ENCODE peak calls at places on chromosomes 1 and 21, in ten cellular contexts. G is endothelial cell of umbilical vein; H is bronchial epithelial cell; J is posterior vena cava; Z is heart right ventricle; L is ACHN; D is WTC11; C is activated CD4-positive, alpha-beta T cell treated with anti-CD3 and anti-CD28 coated beads, Interleukin-2, amount 50 U/mL, for 1 hour; F is OCI-LY7; O is central memory CD8-positive, alpha-beta T cell. S is an unnamed sample.

GRCh38 chr1:56527548-56528302 is 51.6 kb downstream of the PLPP3 start:
- DNase-seq in L (no peak), O (no peak), G (peak), D (no peak), H (no peak), J (no peak), C (no peak), F (no peak), Z (no peak), S (no peak)

GRCh38 chr1:14724234-14724633 is 125.7 kb downstream of the KAZN start:
- DNase-seq in G (no peak), F (no peak), L (no peak), Z (no peak), J (no peak), O (no peak), H (peak), C (no peak), D (no peak), S (no peak)

GRCh38 chr1:100597069-100597741 is 59.3 kb downstream of the GPR88 start:
- DNase-seq in D (no peak), J (no peak), Z (no peak), G (peak), C (no peak), H (peak), O (no peak), F (no peak), L (peak), S (peak)

GRCh38 chr1:27519341-27520258 is 29.6 kb upstream of the WASF2 start:
- DNase-seq in G (no peak), C (no peak), D (no peak), J (no peak), F (no peak), L (peak), H (no peak), O (no peak), Z (no peak), S (no peak)

GRCh38 chr21:46055863-46056281 is 42.0 kb upstream of the COL6A2 start:
- DNase-seq in J (peak), F (no peak), Z (no peak), H (no peak), O (no peak), L (no peak), C (no peak), G (no peak), D (no peak), S (no peak)

GRCh38 chr1:60681095-60681860 is 401.1 kb upstream of the NFIA start:
- DNase-seq in H (no peak), L (no peak), O (no peak), Z (no peak), J (no peak), G (peak), D (no peak), F (no peak), C (no peak), S (no peak)

GRCh38 chr1:116573388-116574100 is 2.7 kb upstream of the CD58 start:
- DNase-seq in Z (no peak), O (no peak), J (no peak), H (no peak), C (no peak), D (no peak), L (no peak), F (no peak), G (no peak), S (no peak)

GRCh38 chr1:87392241-87393192 is 63.8 kb downstream of the LMO4 start:
- DNase-seq in L (peak), D (no peak), J (no peak), H (peak), Z (no peak), O (no peak), C (no peak), F (no peak), G (peak), S (no peak)

GRCh38 chr1:248622491-248623106 is 12.3 kb downstream of the OR2T11 start:
- DNase-seq in O (no peak), J (no peak), D (no peak), L (peak), G (peak), H (peak), F (peak), C (no peak), Z (no peak), S (no peak)

GRCh38 chr1:228012555-228012954 is 5.8 kb downstream of the WNT3A start:
- DNase-seq in Z (no peak), F (no peak), D (no peak), O (no peak), J (peak), L (no peak), G (no peak), C (no peak), H (no peak), S (no peak)

GRCh38 chr1:77704736-77705135 is 22.3 kb upstream of the ZZZ3 start:
- DNase-seq in L (no peak), Z (no peak), J (no peak), F (no peak), O (no peak), G (peak), D (no peak), C (no peak), H (no peak), S (no peak)

GRCh38 chr1:35178295-35178695 is 14.7 kb downstream of the SFPQ start:
- DNase-seq in C (no peak), G (no peak), O (no peak), Z (no peak), L (no peak), D (no peak), J (no peak), H (no peak), F (no peak), S (no peak)

GRCh38 chr1:86618358-86618757 is 71.5 kb downstream of the CLCA4 start:
- DNase-seq in J (no peak), L (no peak), D (no peak), Z (no peak), F (no peak), O (no peak), H (peak), C (no peak), G (no peak), S (no peak)

GRCh38 chr1:6526316-6526715 is 28.0 kb downstream of the NOL9 start:
- DNase-seq in J (peak), O (no peak), L (no peak), H (no peak), D (no peak), Z (no peak), C (no peak), F (no peak), G (no peak), S (no peak)

GRCh38 chr1:244231572-244232315 is 180.7 kb downstream of the ZBTB18 start:
- DNase-seq in H (peak), Z (no peak), D (no peak), J (no peak), G (no peak), O (no peak), C (no peak), L (no peak), F (no peak), S (no peak)

S was measured in amniotic stem cell.